ENCODE peak calls at places on chromosomes 1 and 21, in eight cellular contexts. H is WERI-Rb-1, X is neural crest cell, T is WTC11, I is fibroblast of lung, W is body of pancreas, E is lower lobe of right lung, G is left lung. Z is an unnamed sample.

GRCh38 chr1:173355281-173356031 is 121.7 kb upstream of the PRDX6 start:
- DNase-seq in X (no peak), T (no peak), I (no peak), E (no peak), H (no peak), G (no peak), W (no peak), Z (no peak)

GRCh38 chr21:34360488-34361241 is 3.1 kb upstream of the KCNE2 start:
- DNase-seq in G (no peak), W (peak; percentile 5), T (no peak), X (no peak), E (no peak), H (peak; percentile 15), I (no peak), Z (no peak)

GRCh38 chr1:203083463-203083921 is 2.3 kb downstream of the MYOG start:
- DNase-seq in X (no peak), T (no peak), W (no peak), I (no peak), G (no peak), E (no peak), H (peak; percentile 19), Z (no peak)

GRCh38 chr21:15904389-15904788 is 174.6 kb downstream of the USP25 start:
- DNase-seq in W (no peak), H (no peak), X (no peak), G (peak; percentile 43), E (no peak), I (no peak), T (no peak), Z (no peak)

GRCh38 chr1:221440658-221441057 is 301.2 kb downstream of the DUSP10 start:
- DNase-seq in G (no peak), X (no peak), T (no peak), H (no peak), I (peak; percentile 62), E (no peak), W (no peak), Z (peak; percentile 28)

GRCh38 chr1:211985556-211986264 is 49.6 kb downstream of the INTS7 start:
- DNase-seq in W (no peak), X (no peak), H (no peak), I (no peak), E (no peak), G (no peak), T (no peak), Z (no peak)

GRCh38 chr21:41642399-41642798 is 124.5 kb downstream of the RIPK4 start:
- DNase-seq in X (no peak), H (no peak), W (no peak), E (no peak), I (peak; percentile 11), G (no peak), T (no peak), Z (no peak)

GRCh38 chr1:91781916-91782622 is 103.9 kb downstream of the TGFBR3 start:
- DNase-seq in T (no peak), X (no peak), W (no peak), E (no peak), G (no peak), H (no peak), I (peak; percentile 43), Z (no peak)

GRCh38 chr1:231862611-231863010 is 236.0 kb downstream of the DISC1 start:
- DNase-seq in H (no peak), W (no peak), T (no peak), G (no peak), E (no peak), I (no peak), X (no peak), Z (no peak)

GRCh38 chr1:240020871-240021270 is 70.8 kb upstream of the FMN2 start:
- DNase-seq in X (no peak), W (no peak), I (no peak), E (no peak), T (no peak), H (peak; percentile 77), G (no peak), Z (no peak)

GRCh38 chr1:156677616-156678596 is 699 bp upstream of the NES start:
- DNase-seq in T (peak; percentile 77), X (peak; percentile 67), G (peak; percentile 64), W (peak; percentile 55), E (peak; percentile 62), H (peak; percentile 89), I (peak; percentile 92), Z (peak; percentile 70)

GRCh38 chr1:27318596-27318995 is 3.4 kb upstream of the TMEM222 start:
- DNase-seq in W (no peak), X (no peak), T (no peak), I (no peak), H (peak; percentile 81), G (no peak), E (no peak), Z (no peak)

GRCh38 chr1:92367496-92367895 is 68.6 kb downstream of the RPAP2 start:
- DNase-seq in G (no peak), W (no peak), T (no peak), H (no peak), E (no peak), X (no peak), I (no peak), Z (no peak)

GRCh38 chr1:204446413-204447111 is 34.9 kb upstream of the PPP1R15B start:
- DNase-seq in E (peak; percentile 76), X (peak; percentile 64), W (peak; percentile 83), T (peak; percentile 90), G (no peak), H (peak; percentile 100), I (peak; percentile 67), Z (peak; percentile 89)

GRCh38 chr1:22527122-22527521 is 36.2 kb upstream of the EPHA8 start:
- DNase-seq in I (no peak), H (no peak), G (no peak), W (peak; percentile 41), E (no peak), T (no peak), X (no peak), Z (no peak)

GRCh38 chr21:33019885-33020557 is 5.7 kb upstream of the OLIG2 start:
- DNase-seq in I (no peak), E (no peak), W (no peak), T (peak; percentile 56), G (peak; percentile 81), X (no peak), H (peak; percentile 42), Z (no peak)

GRCh38 chr1:56199060-56199459 is 380.3 kb downstream of the PLPP3 start:
- DNase-seq in G (no peak), T (no peak), X (no peak), W (no peak), E (no peak), H (no peak), I (no peak), Z (no peak)

GRCh38 chr1:231918239-231919015 is 291.8 kb downstream of the DISC1 start:
- DNase-seq in W (no peak), H (no peak), E (no peak), T (no peak), I (peak; percentile 12), X (no peak), G (no peak), Z (peak; percentile 11)

GRCh38 chr1:101198842-101199636 is 37.8 kb upstream of the S1PR1 start:
- DNase-seq in E (no peak), I (no peak), T (no peak), W (no peak), H (no peak), G (no peak), X (no peak), Z (no peak)

DNA sequence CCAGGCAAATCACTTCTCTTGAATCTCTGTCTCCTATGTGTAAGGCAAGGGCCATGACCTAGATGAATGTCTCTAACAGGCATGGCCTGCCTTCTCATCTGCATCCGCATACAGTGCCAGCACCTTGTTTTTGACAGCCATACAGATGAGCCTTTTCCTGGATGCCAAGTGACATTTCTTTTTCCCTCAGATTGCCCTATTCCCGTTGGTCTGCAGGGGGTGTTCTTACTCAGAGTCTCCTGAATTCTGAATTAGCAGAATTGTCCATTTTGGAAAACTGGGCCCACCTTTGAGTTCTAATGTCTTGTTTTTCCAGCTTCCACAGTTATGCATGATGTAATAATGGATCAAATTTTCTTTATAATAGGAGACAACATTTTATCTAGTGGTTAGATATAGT is 88.0 kb upstream of the ADAR start:
- DNase-seq in H (no peak), G (no peak), I (no peak), E (no peak), W (no peak), T (no peak), X (no peak), Z (no peak)
- TF ChIP-seq CTCF in H (peak; percentile 57), G (no peak), I (peak; percentile 39), E (peak; percentile 15), W (peak; percentile 8), T (no peak), X (peak; percentile 38), Z (peak; percentile 21)

GRCh38 chr1:45686081-45687013 is at the start of gene GPBP1L1:
- DNase-seq in I (peak; percentile 98), H (peak; percentile 98), E (peak; percentile 98), G (peak; percentile 99), W (peak; percentile 98), T (peak; percentile 97), X (peak; percentile 97), Z (peak; percentile 98)

GRCh38 chr1:45684402-45684801 is 1.9 kb downstream of the GPBP1L1 start:
- DNase-seq in T (no peak), E (no peak), H (no peak), W (no peak), G (no peak), X (no peak), I (no peak), Z (no peak)

GRCh38 chr1:45687014-45687752 is 798 bp upstream of the TMEM69 start:
- DNase-seq in X (peak; percentile 88), E (peak; percentile 99), H (peak; percentile 97), T (peak; percentile 96), I (peak; percentile 99), G (peak; percentile 99), W (peak; percentile 98), Z (peak; percentile 96)

GRCh38 chr1:45685308-45686080 is 839 bp downstream of the GPBP1L1 start:
- DNase-seq in X (no peak), E (no peak), G (no peak), T (no peak), H (no peak), W (no peak), I (peak; percentile 23), Z (no peak)

GRCh38 chr1:45687753-45688737 is at the start of gene TMEM69:
- DNase-seq in G (no peak), E (peak; percentile 64), X (peak; percentile 69), W (peak; percentile 83), H (peak; percentile 74), T (peak; percentile 72), I (peak; percentile 95), Z (peak; percentile 79)
- TF ChIP-seq CTCF in G (peak; percentile 44), E (peak; percentile 21), X (peak; percentile 57), W (peak; percentile 49), H (no peak), T (no peak), I (peak; percentile 30), Z (no peak)

DNA sequence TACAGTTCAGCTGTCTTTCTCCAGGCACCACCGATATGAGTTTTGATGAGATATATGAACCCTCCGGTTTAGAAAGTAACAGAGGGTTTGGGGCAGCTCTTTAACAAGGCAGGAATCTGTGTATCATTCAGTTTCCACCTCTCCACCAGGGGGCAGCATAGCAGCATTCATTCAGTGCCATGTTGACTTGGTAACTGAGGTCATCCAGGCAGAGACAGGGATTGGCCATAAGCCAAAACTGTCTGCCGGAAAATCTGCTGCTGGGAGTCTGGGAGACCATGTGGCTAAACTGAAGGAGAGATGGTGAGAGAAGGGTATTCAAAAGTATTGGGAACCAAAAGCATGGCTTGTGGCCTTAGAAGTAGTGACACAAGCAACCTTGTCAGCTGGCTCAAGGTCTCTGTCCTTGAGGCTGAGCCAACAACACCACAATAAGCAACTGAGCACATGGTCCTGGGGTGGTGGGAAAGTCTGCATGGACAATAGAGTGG is 98.5 kb downstream of the LMX1A start:
- DNase-seq in I (peak; percentile 36), X (peak; percentile 50), E (peak; percentile 47), H (peak; percentile 93), W (peak; percentile 84), T (peak; percentile 87), G (no peak), Z (peak; percentile 82)
- TF ChIP-seq CTCF in I (peak; percentile 49), X (peak; percentile 76), E (peak; percentile 57), H (peak; percentile 79), W (peak; percentile 86), T (peak; percentile 79), G (peak; percentile 60), Z (peak; percentile 64)

GRCh38 chr1:32072622-32073386 is at the start of gene TMEM39B:
- DNase-seq in E (peak; percentile 98), T (peak; percentile 99), I (peak; percentile 96), G (peak; percentile 99), H (peak; percentile 96), X (peak; percentile 95), W (peak; percentile 94), Z (peak; percentile 90)
- TF ChIP-seq CTCF in E (peak; percentile 9), T (no peak), I (no peak), G (no peak), H (peak; percentile 35), X (no peak), W (peak; percentile 52), Z (no peak)